ENCODE peak calls at places on chromosome 21, in seven cellular contexts. One of them, this sample, is unnamed.

GRCh38 chr21:33384851-33385331 is 18.3 kb upstream of the IFNGR2 start:
- DNase-seq in fibroblast of the aortic adventitia: no peak
- DNase-seq in mesenchymal stem cell: peak; percentile 41
- DNase-seq in left ventricle myocardium inferior: no peak
- DNase-seq in HFF-Myc: no peak
- DNase-seq in breast epithelium: no peak
- DNase-seq in cardiac fibroblast: no peak
- DNase-seq in this sample: no peak

GRCh38 chr21:40487406-40487805 is 359.6 kb downstream of the DSCAM start:
- DNase-seq in fibroblast of the aortic adventitia: no peak
- DNase-seq in breast epithelium: no peak
- DNase-seq in cardiac fibroblast: no peak
- DNase-seq in HFF-Myc: no peak
- DNase-seq in left ventricle myocardium inferior: no peak
- DNase-seq in mesenchymal stem cell: no peak
- DNase-seq in this sample: no peak

GRCh38 chr21:46559291-46559983 is 45.4 kb downstream of the S100B start:
- DNase-seq in breast epithelium: no peak
- DNase-seq in fibroblast of the aortic adventitia: no peak
- DNase-seq in mesenchymal stem cell: no peak
- DNase-seq in HFF-Myc: no peak
- DNase-seq in cardiac fibroblast: no peak
- DNase-seq in left ventricle myocardium inferior: no peak
- DNase-seq in this sample: no peak

GRCh38 chr21:43865471-43866181 is 603 bp downstream of the AGPAT3 start:
- DNase-seq in breast epithelium: no peak
- DNase-seq in HFF-Myc: no peak
- DNase-seq in cardiac fibroblast: peak; percentile 20
- DNase-seq in mesenchymal stem cell: peak; percentile 58
- DNase-seq in left ventricle myocardium inferior: peak; percentile 53
- DNase-seq in fibroblast of the aortic adventitia: peak; percentile 20
- DNase-seq in this sample: no peak

GRCh38 chr21:17612565-17613241 is at the start of gene BTG3:
- DNase-seq in mesenchymal stem cell: peak; percentile 76
- DNase-seq in HFF-Myc: peak; percentile 27
- DNase-seq in fibroblast of the aortic adventitia: peak; percentile 71
- DNase-seq in left ventricle myocardium inferior: peak; percentile 80
- DNase-seq in breast epithelium: peak; percentile 61
- DNase-seq in cardiac fibroblast: peak; percentile 88
- DNase-seq in this sample: no peak

GRCh38 chr21:25412090-25412489 is 195.2 kb downstream of the MRPL39 start:
- DNase-seq in HFF-Myc: no peak
- DNase-seq in mesenchymal stem cell: no peak
- DNase-seq in breast epithelium: no peak
- DNase-seq in left ventricle myocardium inferior: no peak
- DNase-seq in fibroblast of the aortic adventitia: no peak
- DNase-seq in cardiac fibroblast: no peak
- DNase-seq in this sample: no peak

GRCh38 chr21:25092441-25093011 is 514.8 kb downstream of the MRPL39 start:
- DNase-seq in breast epithelium: no peak
- DNase-seq in fibroblast of the aortic adventitia: no peak
- DNase-seq in mesenchymal stem cell: no peak
- DNase-seq in cardiac fibroblast: no peak
- DNase-seq in left ventricle myocardium inferior: no peak
- DNase-seq in HFF-Myc: no peak
- DNase-seq in this sample: no peak

GRCh38 chr21:17467829-17468228 is 45.0 kb upstream of the CXADR start:
- DNase-seq in mesenchymal stem cell: no peak
- DNase-seq in fibroblast of the aortic adventitia: no peak
- DNase-seq in breast epithelium: no peak
- DNase-seq in HFF-Myc: no peak
- DNase-seq in left ventricle myocardium inferior: no peak
- DNase-seq in cardiac fibroblast: no peak
- DNase-seq in this sample: no peak

GRCh38 chr21:33029975-33030461 is 4.3 kb downstream of the OLIG2 start:
- DNase-seq in mesenchymal stem cell: no peak
- DNase-seq in left ventricle myocardium inferior: no peak
- DNase-seq in breast epithelium: no peak
- DNase-seq in HFF-Myc: no peak
- DNase-seq in fibroblast of the aortic adventitia: no peak
- DNase-seq in cardiac fibroblast: no peak
- DNase-seq in this sample: no peak

GRCh38 chr21:25342811-25343210 is 264.5 kb downstream of the MRPL39 start:
- DNase-seq in cardiac fibroblast: peak; percentile 29
- DNase-seq in breast epithelium: no peak
- DNase-seq in HFF-Myc: no peak
- DNase-seq in fibroblast of the aortic adventitia: peak; percentile 72
- DNase-seq in left ventricle myocardium inferior: no peak
- DNase-seq in mesenchymal stem cell: no peak
- DNase-seq in this sample: no peak

GRCh38 chr21:42524341-42525227 is 10.9 kb downstream of the SLC37A1 start:
- DNase-seq in left ventricle myocardium inferior: peak; percentile 61
- DNase-seq in HFF-Myc: peak; percentile 21
- DNase-seq in cardiac fibroblast: peak; percentile 26
- DNase-seq in breast epithelium: peak; percentile 74
- DNase-seq in mesenchymal stem cell: peak; percentile 94
- DNase-seq in fibroblast of the aortic adventitia: peak; percentile 57
- DNase-seq in this sample: no peak

GRCh38 chr21:33033961-33034413 is 8.3 kb downstream of the OLIG2 start:
- DNase-seq in cardiac fibroblast: no peak
- DNase-seq in left ventricle myocardium inferior: no peak
- DNase-seq in HFF-Myc: no peak
- DNase-seq in breast epithelium: no peak
- DNase-seq in fibroblast of the aortic adventitia: no peak
- DNase-seq in mesenchymal stem cell: no peak
- DNase-seq in this sample: no peak

GRCh38 chr21:18812308-18812707 is 408.7 kb upstream of the TMPRSS15 start:
- DNase-seq in HFF-Myc: no peak
- DNase-seq in breast epithelium: no peak
- DNase-seq in left ventricle myocardium inferior: no peak
- DNase-seq in mesenchymal stem cell: no peak
- DNase-seq in fibroblast of the aortic adventitia: no peak
- DNase-seq in cardiac fibroblast: no peak
- DNase-seq in this sample: no peak

GRCh38 chr21:33543505-33544129 is 779 bp downstream of the SON start:
- DNase-seq in mesenchymal stem cell: no peak
- DNase-seq in fibroblast of the aortic adventitia: no peak
- DNase-seq in breast epithelium: peak; percentile 71
- DNase-seq in cardiac fibroblast: no peak
- DNase-seq in HFF-Myc: no peak
- DNase-seq in left ventricle myocardium inferior: peak; percentile 71
- DNase-seq in this sample: no peak

GRCh38 chr21:15908187-15908586 is 178.4 kb downstream of the USP25 start:
- DNase-seq in fibroblast of the aortic adventitia: peak; percentile 36
- DNase-seq in mesenchymal stem cell: no peak
- DNase-seq in left ventricle myocardium inferior: no peak
- DNase-seq in breast epithelium: no peak
- DNase-seq in cardiac fibroblast: peak; percentile 24
- DNase-seq in HFF-Myc: no peak
- DNase-seq in this sample: no peak

GRCh38 chr21:30268608-30269197 is 14.0 kb downstream of the KRTAP24-1 start:
- DNase-seq in cardiac fibroblast: no peak
- DNase-seq in mesenchymal stem cell: no peak
- DNase-seq in fibroblast of the aortic adventitia: no peak
- DNase-seq in left ventricle myocardium inferior: no peak
- DNase-seq in HFF-Myc: no peak
- DNase-seq in breast epithelium: no peak
- DNase-seq in this sample: no peak

GRCh38 chr21:22083899-22084298 is 1085.7 kb downstream of the NCAM2 start:
- DNase-seq in cardiac fibroblast: no peak
- DNase-seq in mesenchymal stem cell: no peak
- DNase-seq in breast epithelium: no peak
- DNase-seq in left ventricle myocardium inferior: no peak
- DNase-seq in HFF-Myc: no peak
- DNase-seq in fibroblast of the aortic adventitia: no peak
- DNase-seq in this sample: no peak

GRCh38 chr21:33479679-33480480 is at the start of gene TMEM50B:
- DNase-seq in breast epithelium: peak; percentile 96
- DNase-seq in fibroblast of the aortic adventitia: peak; percentile 93
- DNase-seq in HFF-Myc: peak; percentile 74
- DNase-seq in cardiac fibroblast: peak; percentile 98
- DNase-seq in left ventricle myocardium inferior: peak; percentile 98
- DNase-seq in mesenchymal stem cell: peak; percentile 94
- DNase-seq in this sample: peak; percentile 52

GRCh38 chr21:33936221-33937038 is 20.8 kb upstream of the ATP5PO start:
- DNase-seq in left ventricle myocardium inferior: no peak
- DNase-seq in mesenchymal stem cell: no peak
- DNase-seq in fibroblast of the aortic adventitia: peak; percentile 79
- DNase-seq in HFF-Myc: no peak
- DNase-seq in cardiac fibroblast: peak; percentile 43
- DNase-seq in breast epithelium: no peak
- DNase-seq in this sample: no peak

GRCh38 chr21:16794944-16795343 is 717.9 kb upstream of the CXADR start:
- DNase-seq in HFF-Myc: peak; percentile 51
- DNase-seq in cardiac fibroblast: peak; percentile 82
- DNase-seq in breast epithelium: no peak
- DNase-seq in left ventricle myocardium inferior: no peak
- DNase-seq in fibroblast of the aortic adventitia: peak; percentile 87
- DNase-seq in mesenchymal stem cell: peak; percentile 81
- DNase-seq in this sample: peak; percentile 70

GRCh38 chr21:24899138-24899537 is 708.1 kb downstream of the MRPL39 start:
- DNase-seq in mesenchymal stem cell: no peak
- DNase-seq in fibroblast of the aortic adventitia: no peak
- DNase-seq in left ventricle myocardium inferior: no peak
- DNase-seq in breast epithelium: no peak
- DNase-seq in HFF-Myc: no peak
- DNase-seq in cardiac fibroblast: no peak
- DNase-seq in this sample: no peak

GRCh38 chr21:27419153-27419552 is 452.3 kb upstream of the ADAMTS5 start:
- DNase-seq in mesenchymal stem cell: no peak
- DNase-seq in HFF-Myc: no peak
- DNase-seq in cardiac fibroblast: peak; percentile 51
- DNase-seq in breast epithelium: no peak
- DNase-seq in fibroblast of the aortic adventitia: peak; percentile 66
- DNase-seq in left ventricle myocardium inferior: no peak
- DNase-seq in this sample: no peak

GRCh38 chr21:16570196-16570595 is 840.4 kb downstream of the USP25 start:
- DNase-seq in mesenchymal stem cell: no peak
- DNase-seq in left ventricle myocardium inferior: no peak
- DNase-seq in cardiac fibroblast: no peak
- DNase-seq in fibroblast of the aortic adventitia: peak; percentile 40
- DNase-seq in HFF-Myc: no peak
- DNase-seq in breast epithelium: no peak
- DNase-seq in this sample: no peak

GRCh38 chr21:14670409-14670808 is 124.3 kb upstream of the SAMSN1 start:
- DNase-seq in breast epithelium: no peak
- DNase-seq in mesenchymal stem cell: no peak
- DNase-seq in left ventricle myocardium inferior: no peak
- DNase-seq in cardiac fibroblast: no peak
- DNase-seq in HFF-Myc: no peak
- DNase-seq in fibroblast of the aortic adventitia: no peak
- DNase-seq in this sample: no peak

GRCh38 chr21:43323244-43324005 is 103.5 kb downstream of the SIK1 start:
- DNase-seq in fibroblast of the aortic adventitia: no peak
- DNase-seq in breast epithelium: peak; percentile 71
- DNase-seq in left ventricle myocardium inferior: peak; percentile 83
- DNase-seq in mesenchymal stem cell: no peak
- DNase-seq in HFF-Myc: no peak
- DNase-seq in cardiac fibroblast: peak; percentile 41
- DNase-seq in this sample: no peak

DNA sequence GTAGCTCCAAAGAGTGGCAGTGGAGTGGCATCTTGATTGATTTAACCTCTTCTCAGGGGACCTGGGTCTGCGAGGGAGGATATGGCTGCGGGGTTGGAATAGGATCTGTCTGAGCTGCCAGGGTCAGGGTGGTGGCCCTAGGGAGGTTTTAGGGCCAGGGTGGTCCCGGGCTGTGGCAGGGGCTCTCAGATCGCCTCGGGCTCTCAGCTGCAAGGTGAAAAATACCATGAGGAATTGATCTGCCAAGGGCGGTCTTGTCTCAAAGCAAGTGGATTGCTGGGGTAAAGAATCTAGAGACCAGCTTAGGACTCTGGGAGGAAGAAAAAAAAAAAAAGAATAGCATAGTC is 3.7 kb downstream of the SIM2 start:
- DNase-seq in cardiac fibroblast: no peak
- DNase-seq in fibroblast of the aortic adventitia: no peak
- DNase-seq in breast epithelium: no peak
- DNase-seq in mesenchymal stem cell: no peak
- DNase-seq in left ventricle myocardium inferior: no peak
- DNase-seq in HFF-Myc: no peak
- DNase-seq in this sample: no peak
- H3K4me3 ChIP-seq in cardiac fibroblast: peak overlapping the region; percentile 51
- H3K4me3 ChIP-seq in fibroblast of the aortic adventitia: no peak overlapping the region
- H3K4me3 ChIP-seq in breast epithelium: no peak overlapping the region
- H3K4me3 ChIP-seq in mesenchymal stem cell: no peak overlapping the region
- H3K4me3 ChIP-seq in left ventricle myocardium inferior: no peak overlapping the region
- H3K4me3 ChIP-seq in HFF-Myc: no peak overlapping the region
- H3K4me3 ChIP-seq in this sample: no peak overlapping the region

GRCh38 chr21:45033791-45034555 is 40.4 kb upstream of the ADARB1 start:
- DNase-seq in mesenchymal stem cell: no peak
- DNase-seq in breast epithelium: no peak
- DNase-seq in fibroblast of the aortic adventitia: peak; percentile 77
- DNase-seq in left ventricle myocardium inferior: no peak
- DNase-seq in cardiac fibroblast: peak; percentile 89
- DNase-seq in HFF-Myc: no peak
- DNase-seq in this sample: no peak
- H3K4me3 ChIP-seq in mesenchymal stem cell: no peak overlapping the region
- H3K4me3 ChIP-seq in breast epithelium: peak overlapping the region; percentile 11
- H3K4me3 ChIP-seq in fibroblast of the aortic adventitia: peak overlapping the region; percentile 33
- H3K4me3 ChIP-seq in left ventricle myocardium inferior: peak overlapping the region; percentile 41
- H3K4me3 ChIP-seq in cardiac fibroblast: no peak overlapping the region
- H3K4me3 ChIP-seq in HFF-Myc: no peak overlapping the region
- H3K4me3 ChIP-seq in this sample: no peak overlapping the region

GRCh38 chr21:35039595-35040291 is 9.4 kb downstream of the RUNX1 start:
- DNase-seq in left ventricle myocardium inferior: no peak
- DNase-seq in breast epithelium: no peak
- DNase-seq in mesenchymal stem cell: no peak
- DNase-seq in HFF-Myc: no peak
- DNase-seq in fibroblast of the aortic adventitia: no peak
- DNase-seq in cardiac fibroblast: no peak
- DNase-seq in this sample: no peak

GRCh38 chr21:35038772-35039145 is 10.3 kb downstream of the RUNX1 start:
- DNase-seq in left ventricle myocardium inferior: no peak
- DNase-seq in fibroblast of the aortic adventitia: no peak
- DNase-seq in HFF-Myc: no peak
- DNase-seq in breast epithelium: no peak
- DNase-seq in mesenchymal stem cell: no peak
- DNase-seq in cardiac fibroblast: no peak
- DNase-seq in this sample: no peak

GRCh38 chr21:35044128-35044527 is 5.0 kb downstream of the RUNX1 start:
- DNase-seq in left ventricle myocardium inferior: no peak
- DNase-seq in cardiac fibroblast: no peak
- DNase-seq in HFF-Myc: no peak
- DNase-seq in breast epithelium: no peak
- DNase-seq in fibroblast of the aortic adventitia: no peak
- DNase-seq in mesenchymal stem cell: no peak
- DNase-seq in this sample: no peak

GRCh38 chr21:35043549-35043948 is 5.6 kb downstream of the RUNX1 start:
- DNase-seq in breast epithelium: no peak
- DNase-seq in HFF-Myc: no peak
- DNase-seq in left ventricle myocardium inferior: no peak
- DNase-seq in mesenchymal stem cell: no peak
- DNase-seq in cardiac fibroblast: no peak
- DNase-seq in fibroblast of the aortic adventitia: no peak
- DNase-seq in this sample: no peak

GRCh38 chr21:35041122-35041521 is 8.0 kb downstream of the RUNX1 start:
- DNase-seq in mesenchymal stem cell: no peak
- DNase-seq in HFF-Myc: no peak
- DNase-seq in breast epithelium: no peak
- DNase-seq in left ventricle myocardium inferior: no peak
- DNase-seq in fibroblast of the aortic adventitia: no peak
- DNase-seq in cardiac fibroblast: no peak
- DNase-seq in this sample: no peak
- H3K4me3 ChIP-seq in mesenchymal stem cell: no peak overlapping the region
- H3K4me3 ChIP-seq in HFF-Myc: no peak overlapping the region
- H3K4me3 ChIP-seq in breast epithelium: no peak overlapping the region
- H3K4me3 ChIP-seq in left ventricle myocardium inferior: no peak overlapping the region
- H3K4me3 ChIP-seq in fibroblast of the aortic adventitia: no peak overlapping the region
- H3K4me3 ChIP-seq in cardiac fibroblast: no peak overlapping the region
- H3K4me3 ChIP-seq in this sample: no peak overlapping the region

GRCh38 chr21:29174607-29175013 is 44.2 kb downstream of the MAP3K7CL start:
- DNase-seq in cardiac fibroblast: peak; percentile 72
- DNase-seq in fibroblast of the aortic adventitia: peak; percentile 56
- DNase-seq in breast epithelium: no peak
- DNase-seq in HFF-Myc: no peak
- DNase-seq in mesenchymal stem cell: no peak
- DNase-seq in left ventricle myocardium inferior: no peak
- DNase-seq in this sample: no peak
- H3K4me3 ChIP-seq in cardiac fibroblast: no peak overlapping the region
- H3K4me3 ChIP-seq in fibroblast of the aortic adventitia: peak overlapping the region; percentile 26
- H3K4me3 ChIP-seq in breast epithelium: no peak overlapping the region
- H3K4me3 ChIP-seq in HFF-Myc: no peak overlapping the region
- H3K4me3 ChIP-seq in mesenchymal stem cell: no peak overlapping the region
- H3K4me3 ChIP-seq in left ventricle myocardium inferior: no peak overlapping the region
- H3K4me3 ChIP-seq in this sample: no peak overlapping the region